ENCODE peak calls at places on chromosomes 11 and 22, in four cellular contexts. P, O, G and J are unnamed samples.

GRCh38 chr11:76805206-76805913 is 22.2 kb downstream of the TSKU start:
- DNase-seq in O (no peak), G (no peak), P (peak; percentile 51), J (peak; percentile 75)

GRCh38 chr11:109302591-109303334 is 119.2 kb upstream of the C11orf87 start:
- DNase-seq in G (no peak), O (no peak), P (no peak), J (no peak)

GRCh38 chr11:94794287-94795168 is 26.4 kb downstream of the AMOTL1 start:
- DNase-seq in G (no peak), O (no peak), P (peak; percentile 89), J (no peak)

GRCh38 chr11:130070109-130070828 is 575 bp downstream of the APLP2 start:
- DNase-seq in G (no peak), O (no peak), P (peak; percentile 66), J (no peak)

GRCh38 chr11:95144313-95145235 is 54.9 kb downstream of the ENDOD1 start:
- DNase-seq in G (no peak), O (no peak), P (peak; percentile 66), J (no peak)

GRCh38 chr22:35150163-35151107 is 84.5 kb downstream of the ISX start:
- DNase-seq in G (no peak), P (peak; percentile 72), O (peak; percentile 36), J (peak; percentile 13)

GRCh38 chr11:11732116-11732515 is 109.7 kb upstream of the USP47 start:
- DNase-seq in O (no peak), P (no peak), G (no peak), J (no peak)

GRCh38 chr22:49320714-49321476 is 506.8 kb downstream of the BRD1 start:
- DNase-seq in G (no peak), O (no peak), P (no peak), J (no peak)

GRCh38 chr22:19148417-19149046 is 1.6 kb downstream of the GSC2 start:
- DNase-seq in P (no peak), G (no peak), O (no peak), J (no peak)

GRCh38 chr11:92826136-92826535 is 143.3 kb upstream of the MTNR1B start:
- DNase-seq in P (no peak), O (no peak), G (no peak), J (no peak)

GRCh38 chr11:56764976-56765375 is 16.5 kb upstream of the OR9G4 start:
- DNase-seq in O (no peak), G (no peak), P (no peak), J (no peak)

GRCh38 chr11:64603411-64604110 is 12.5 kb downstream of the SLC22A12 start:
- DNase-seq in P (no peak), G (no peak), O (no peak), J (no peak)

DNA sequence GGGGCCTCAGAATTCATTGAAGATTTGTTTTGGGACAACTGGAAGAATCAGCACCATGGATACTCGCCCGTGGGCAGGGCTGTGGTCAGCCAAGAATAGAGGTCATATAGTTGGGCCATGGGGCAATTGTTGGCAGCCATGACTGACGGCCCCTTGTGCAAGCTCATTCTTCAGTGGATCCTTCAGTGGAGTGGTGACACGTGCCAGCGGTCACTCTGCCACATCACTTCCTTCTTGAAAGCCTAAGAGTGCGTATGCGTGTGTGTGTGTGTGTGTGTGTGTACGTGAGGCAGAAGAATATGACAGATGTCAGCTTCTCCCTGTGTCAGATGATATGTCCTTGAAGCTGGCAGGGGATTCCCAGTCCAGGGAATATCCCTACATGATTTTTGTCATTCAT is 1.8 kb upstream of the IL18BP start:
- DNase-seq in O (no peak), G (no peak), P (no peak), J (no peak)
- TF ChIP-seq EP300 in O (no peak), G (no peak), P (no peak), J (no peak)

GRCh38 chr11:2142762-2143202 is 3.6 kb upstream of the IGF2 start:
- DNase-seq in O (no peak), G (peak; percentile 8), P (no peak), J (no peak)
- TF ChIP-seq CHD4 in O (no peak), G (no peak), P (no peak), J (no peak)

DNA sequence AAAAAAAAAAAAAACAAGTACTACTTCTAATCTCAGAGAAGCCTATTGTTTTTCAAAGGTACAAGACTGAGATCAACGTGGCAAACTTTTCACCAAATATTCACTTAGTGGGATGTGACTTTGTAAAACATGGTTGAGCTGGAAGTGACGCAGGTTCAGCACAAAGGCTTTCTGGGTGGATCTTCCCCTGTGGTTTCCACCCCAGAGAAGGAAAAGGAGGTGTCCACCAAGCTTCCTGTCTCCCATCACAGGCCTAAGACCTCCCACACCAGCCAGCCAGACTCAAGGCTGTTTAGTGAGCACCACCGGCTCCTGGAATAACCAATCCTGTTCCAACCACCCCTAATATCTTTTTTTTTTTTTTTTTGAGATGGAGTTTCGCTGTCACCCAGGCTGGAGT is 5.7 kb downstream of the TMEM184B start:
- DNase-seq in O (no peak), P (peak; percentile 63), G (no peak), J (no peak)
- TF ChIP-seq EP300 in O (no peak), P (no peak), G (no peak), J (no peak)

GRCh38 chr11:37390566-37390965 is 792.5 kb upstream of the RAG2 start:
- DNase-seq in P (no peak), G (no peak), O (no peak), J (no peak)

DNA sequence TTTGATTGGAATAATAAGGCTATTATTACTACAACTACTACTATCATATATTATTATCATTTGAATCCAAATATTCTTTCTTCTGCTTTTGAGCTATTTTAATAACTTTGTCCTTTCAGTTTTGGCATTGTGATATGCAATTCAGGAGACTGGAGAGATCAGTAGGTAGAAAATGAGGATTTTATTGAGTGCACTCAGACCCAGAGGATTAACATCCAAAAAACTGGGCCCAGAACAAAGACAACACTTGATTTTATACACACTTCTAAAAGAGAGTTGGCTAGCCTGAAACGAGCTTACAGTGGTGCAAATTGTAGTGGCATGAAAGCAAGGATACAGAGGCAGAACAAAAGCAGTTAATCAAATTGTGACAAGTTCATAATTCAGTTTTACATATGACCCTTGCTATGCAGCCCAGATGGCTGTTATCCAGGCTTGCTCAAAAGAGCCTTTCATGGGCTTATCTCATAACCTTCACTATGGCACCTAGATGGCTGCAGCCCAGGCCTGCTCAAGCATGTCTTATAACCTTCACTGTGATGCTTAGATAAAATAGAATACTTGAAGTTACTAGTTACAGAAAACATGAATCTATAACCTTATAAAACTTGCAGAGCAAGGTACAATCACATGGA is 796.3 kb upstream of the RAG2 start:
- DNase-seq in P (peak; percentile 6), O (no peak), G (no peak), J (no peak)
- TF ChIP-seq CHD4 in P (no peak), O (no peak), G (no peak), J (no peak)

GRCh38 chr11:7220636-7221035 is 31.1 kb upstream of the SYT9 start:
- DNase-seq in P (no peak), O (no peak), G (no peak), J (no peak)
- TF ChIP-seq EP300 in P (no peak), O (no peak), G (no peak), J (no peak)